ENCODE peak calls at places on chromosomes 5 and 9, in four cellular contexts. H, F, O and C are unnamed samples.

GRCh38 chr5:150656191-150657132 is 4.6 kb upstream of the MYOZ3 start:
- DNase-seq in H (no peak), F (peak), O (peak), C (peak)

GRCh38 chr9:120443489-120443888 is 136.5 kb downstream of the CDK5RAP2 start:
- DNase-seq in H (no peak), F (no peak), O (no peak), C (no peak)

GRCh38 chr9:127876026-127876763 is 1.3 kb downstream of the AK1 start:
- DNase-seq in H (no peak), F (no peak), O (no peak), C (no peak)

GRCh38 chr5:159481751-159482150 is 151.5 kb upstream of the IL12B start:
- DNase-seq in H (no peak), F (no peak), O (no peak), C (no peak)

GRCh38 chr9:21535396-21535795 is 53.3 kb upstream of the IFNE start:
- DNase-seq in H (no peak), F (no peak), O (no peak), C (no peak)

GRCh38 chr9:134455951-134456739 is 129.9 kb downstream of the RXRA start:
- DNase-seq in H (peak), F (peak), O (peak), C (no peak)

GRCh38 chr5:30502277-30502676 is 691.2 kb upstream of the CDH6 start:
- DNase-seq in H (peak), F (no peak), O (no peak), C (no peak)

GRCh38 chr9:95368377-95369160 is 51.1 kb upstream of the FANCC start:
- DNase-seq in H (no peak), F (no peak), O (no peak), C (no peak)

GRCh38 chr5:157143127-157143959 is 678 bp upstream of the MED7 start:
- DNase-seq in H (peak), F (peak), O (peak), C (peak)

GRCh38 chr5:146283344-146283761 is 55.3 kb upstream of the POU4F3 start:
- DNase-seq in H (peak), F (no peak), O (no peak), C (peak)

GRCh38 chr9:19154135-19154612 is 26.9 kb upstream of the PLIN2 start:
- DNase-seq in H (peak), F (no peak), O (no peak), C (no peak)

GRCh38 chr9:79580065-79580464 is 8.3 kb downstream of the TLE4 start:
- DNase-seq in H (no peak), F (no peak), O (no peak), C (no peak)

GRCh38 chr5:1926471-1927341 is 44.0 kb upstream of the IRX4 start:
- DNase-seq in H (no peak), F (no peak), O (no peak), C (no peak)

GRCh38 chr9:92170848-92171247 is 55.6 kb upstream of the SPTLC1 start:
- DNase-seq in H (no peak), F (no peak), O (no peak), C (no peak)